ENCODE peak calls at places on chromosome X, in six cellular contexts. One of them, this sample, is unnamed.

GRCh38 chrX:9493936-9494335 is 29.1 kb downstream of the TBL1X start:
- DNase-seq in suprapubic skin: no peak
- DNase-seq in GM12865: no peak
- DNase-seq in endodermal cell: no peak
- DNase-seq in COR-L47: no peak
- DNase-seq in memory B cell: no peak
- DNase-seq in this sample: no peak

GRCh38 chrX:106220177-106220576 is 52.1 kb downstream of the PWWP3B start:
- DNase-seq in suprapubic skin: no peak
- DNase-seq in GM12865: no peak
- DNase-seq in endodermal cell: no peak
- DNase-seq in COR-L47: no peak
- DNase-seq in memory B cell: no peak
- DNase-seq in this sample: no peak

GRCh38 chrX:118770133-118770760 is 42.8 kb downstream of the IL13RA1 start:
- DNase-seq in suprapubic skin: no peak
- DNase-seq in GM12865: no peak
- DNase-seq in endodermal cell: no peak
- DNase-seq in COR-L47: no peak
- DNase-seq in memory B cell: no peak
- DNase-seq in this sample: no peak

GRCh38 chrX:45761920-45762319 is 561.2 kb upstream of the DIPK2B start:
- DNase-seq in suprapubic skin: no peak
- DNase-seq in GM12865: no peak
- DNase-seq in endodermal cell: no peak
- DNase-seq in COR-L47: no peak
- DNase-seq in memory B cell: no peak
- DNase-seq in this sample: no peak

GRCh38 chrX:107678957-107679740 is 50.8 kb downstream of the PRPS1 start:
- DNase-seq in suprapubic skin: peak
- DNase-seq in GM12865: peak
- DNase-seq in endodermal cell: peak
- DNase-seq in COR-L47: no peak
- DNase-seq in memory B cell: peak
- DNase-seq in this sample: no peak

GRCh38 chrX:106415276-106415895 is 196.4 kb upstream of the RADX start:
- DNase-seq in suprapubic skin: no peak
- DNase-seq in GM12865: peak
- DNase-seq in endodermal cell: peak
- DNase-seq in COR-L47: no peak
- DNase-seq in memory B cell: no peak
- DNase-seq in this sample: no peak

GRCh38 chrX:128929281-128930057 is 593.8 kb downstream of the SMARCA1 start:
- DNase-seq in suprapubic skin: no peak
- DNase-seq in GM12865: no peak
- DNase-seq in endodermal cell: no peak
- DNase-seq in COR-L47: peak
- DNase-seq in memory B cell: no peak
- DNase-seq in this sample: no peak

GRCh38 chrX:136598631-136599030 is 49.3 kb upstream of the CD40LG start:
- DNase-seq in suprapubic skin: no peak
- DNase-seq in GM12865: peak
- DNase-seq in endodermal cell: no peak
- DNase-seq in COR-L47: no peak
- DNase-seq in memory B cell: no peak
- DNase-seq in this sample: no peak

GRCh38 chrX:8237718-8238117 is 66.7 kb upstream of the VCX2 start:
- DNase-seq in suprapubic skin: no peak
- DNase-seq in GM12865: no peak
- DNase-seq in endodermal cell: no peak
- DNase-seq in COR-L47: no peak
- DNase-seq in memory B cell: no peak
- DNase-seq in this sample: no peak

GRCh38 chrX:34382416-34382815 is 250.3 kb upstream of the FAM47A start:
- DNase-seq in suprapubic skin: no peak
- DNase-seq in GM12865: no peak
- DNase-seq in endodermal cell: no peak
- DNase-seq in COR-L47: no peak
- DNase-seq in memory B cell: no peak
- DNase-seq in this sample: no peak

GRCh38 chrX:80354966-80355465 is 65.2 kb upstream of the TENT5D start:
- DNase-seq in suprapubic skin: no peak
- DNase-seq in GM12865: no peak
- DNase-seq in endodermal cell: no peak
- DNase-seq in COR-L47: no peak
- DNase-seq in memory B cell: no peak
- DNase-seq in this sample: no peak